ENCODE peak calls at places on chromosomes 2 and 18, in eight cellular contexts. H is heart left ventricle; S is neural crest cell; F is Kasumi-1; E is EL; I is CD8-positive, alpha-beta memory T cell; N is aorta; W is AML-193. C is an unnamed sample.

GRCh38 chr18:52499646-52500045 is 159.6 kb downstream of the DCC start:
- DNase-seq in H (no peak), N (no peak), F (no peak), S (no peak), E (no peak), I (no peak), W (no peak), C (no peak)

GRCh38 chr2:206723288-206723687 is 5.1 kb upstream of the DYTN start:
- DNase-seq in F (no peak), S (no peak), W (no peak), I (no peak), H (no peak), N (no peak), E (no peak), C (no peak)

GRCh38 chr2:18055290-18055689 is 176.8 kb downstream of the KCNS3 start:
- DNase-seq in N (no peak), F (no peak), H (no peak), E (no peak), I (no peak), W (no peak), S (no peak), C (no peak)

GRCh38 chr2:209191139-209191538 is 232.7 kb upstream of the MAP2 start:
- DNase-seq in S (no peak), F (no peak), N (no peak), W (no peak), H (no peak), E (no peak), I (no peak), C (no peak)

GRCh38 chr18:6921571-6921970 is 192.1 kb downstream of the ARHGAP28 start:
- DNase-seq in N (no peak), E (no peak), H (no peak), I (no peak), F (no peak), S (no peak), W (no peak), C (no peak)

GRCh38 chr2:105821428-105822125 is 76.9 kb downstream of the NCK2 start:
- DNase-seq in E (no peak), N (no peak), S (no peak), W (no peak), I (no peak), F (peak; percentile 64), H (no peak), C (no peak)

GRCh38 chr2:65214361-65214760 is 13.3 kb upstream of the ACTR2 start:
- DNase-seq in E (no peak), I (no peak), H (no peak), S (no peak), N (no peak), W (no peak), F (no peak), C (no peak)

GRCh38 chr2:48454504-48454903 is 75.5 kb upstream of the STON1 start:
- DNase-seq in N (no peak), F (peak; percentile 39), S (no peak), E (no peak), I (no peak), W (peak; percentile 79), H (no peak), C (no peak)

GRCh38 chr2:43169987-43170732 is 56.2 kb downstream of the ZFP36L2 start:
- DNase-seq in H (no peak), S (peak; percentile 28), E (no peak), I (peak; percentile 77), N (no peak), F (peak; percentile 36), W (peak; percentile 44), C (no peak)

GRCh38 chr2:47344890-47345583 is 57.9 kb upstream of the MSH2 start:
- DNase-seq in H (peak; percentile 80), N (peak; percentile 65), W (no peak), S (peak; percentile 87), I (no peak), E (peak; percentile 76), F (peak; percentile 44), C (peak; percentile 88)

GRCh38 chr2:235444101-235444597 is 49.7 kb upstream of the AGAP1 start:
- DNase-seq in E (no peak), N (no peak), I (no peak), W (no peak), S (no peak), H (no peak), F (no peak), C (no peak)

GRCh38 chr2:235132641-235133040 is 180.8 kb downstream of the SH3BP4 start:
- DNase-seq in N (no peak), E (no peak), I (no peak), S (no peak), H (no peak), F (no peak), W (no peak), C (no peak)

GRCh38 chr2:142716463-142717242 is 160.8 kb upstream of the KYNU start:
- DNase-seq in H (peak; percentile 60), W (no peak), N (peak; percentile 75), F (no peak), E (no peak), I (no peak), S (no peak), C (no peak)

GRCh38 chr2:17940105-17940630 is 61.7 kb downstream of the KCNS3 start:
- DNase-seq in I (no peak), S (no peak), W (no peak), E (no peak), F (no peak), N (no peak), H (no peak), C (no peak)

GRCh38 chr2:73112913-73113633 is at the start of gene RAB11FIP5:
- DNase-seq in F (no peak), I (peak; percentile 82), S (peak; percentile 57), N (peak; percentile 85), W (peak; percentile 35), E (peak; percentile 89), H (peak; percentile 77), C (peak; percentile 83)

GRCh38 chr18:37179384-37179783 is 350.5 kb downstream of the KIAA1328 start:
- DNase-seq in I (no peak), N (no peak), E (no peak), F (no peak), W (no peak), H (no peak), S (no peak), C (no peak)

GRCh38 chr18:41461058-41461560 is 493.9 kb upstream of the PIK3C3 start:
- DNase-seq in F (no peak), I (no peak), E (no peak), H (no peak), W (no peak), S (no peak), N (no peak), C (no peak)

GRCh38 chr2:26529406-26530070 is 51.6 kb upstream of the OTOF start:
- DNase-seq in H (peak; percentile 1), S (no peak), E (no peak), F (no peak), W (no peak), N (no peak), I (no peak), C (no peak)

GRCh38 chr18:29164993-29165599 is 988.2 kb upstream of the CDH2 start:
- DNase-seq in I (no peak), W (no peak), E (peak; percentile 96), H (no peak), F (no peak), S (no peak), N (no peak), C (no peak)

GRCh38 chr2:206502729-206503128 is 59.4 kb downstream of the ADAM23 start:
- DNase-seq in W (peak; percentile 2), N (no peak), H (no peak), F (no peak), I (no peak), E (no peak), S (no peak), C (no peak)

GRCh38 chr2:138877421-138877820 is 97.2 kb upstream of the NXPH2 start:
- DNase-seq in W (no peak), N (no peak), F (peak; percentile 36), I (no peak), H (no peak), E (no peak), S (no peak), C (no peak)

GRCh38 chr2:130818809-130819208 is 17.9 kb upstream of the ARHGEF4 start:
- DNase-seq in E (no peak), F (no peak), N (no peak), W (no peak), I (no peak), S (no peak), H (no peak), C (no peak)

GRCh38 chr2:206410714-206411113 is 32.6 kb upstream of the ADAM23 start:
- DNase-seq in E (no peak), N (no peak), I (no peak), F (no peak), S (no peak), W (no peak), H (no peak), C (no peak)

GRCh38 chr2:65402780-65403528 is 29.4 kb downstream of the SPRED2 start:
- DNase-seq in N (no peak), H (no peak), I (no peak), F (no peak), S (no peak), E (no peak), W (peak; percentile 56), C (no peak)

GRCh38 chr2:234496442-234496834 is 443 bp downstream of the ARL4C start:
- DNase-seq in F (no peak), W (no peak), E (no peak), H (no peak), S (no peak), I (peak; percentile 76), N (no peak), C (no peak)

GRCh38 chr2:43407826-43408783 is 181.7 kb upstream of the ZFP36L2 start:
- DNase-seq in S (no peak), W (peak; percentile 90), H (no peak), F (no peak), E (peak; percentile 33), N (no peak), I (no peak), C (no peak)

GRCh38 chr2:241368643-241369042 is 12.6 kb downstream of the FARP2 start:
- DNase-seq in W (no peak), F (no peak), S (no peak), E (no peak), H (no peak), I (no peak), N (no peak), C (no peak)

GRCh38 chr2:216792222-216793001 is 67.5 kb downstream of the TNP1 start:
- DNase-seq in I (no peak), N (peak; percentile 90), W (no peak), F (no peak), S (no peak), H (peak; percentile 69), E (peak; percentile 20), C (peak; percentile 80)

GRCh38 chr2:71901466-71901865 is 246.2 kb downstream of the CYP26B1 start:
- DNase-seq in I (no peak), H (no peak), N (no peak), E (peak; percentile 88), S (no peak), F (no peak), W (no peak), C (no peak)

GRCh38 chr18:43950062-43950461 is 672.8 kb upstream of the SYT4 start:
- DNase-seq in S (no peak), N (no peak), E (no peak), I (no peak), H (no peak), F (no peak), W (no peak), C (no peak)

GRCh38 chr2:202778217-202778616 is 93.3 kb downstream of the ICA1L start:
- DNase-seq in E (no peak), S (no peak), H (no peak), N (no peak), W (no peak), F (peak; percentile 23), I (no peak), C (no peak)

GRCh38 chr18:44033144-44033543 is 647.5 kb upstream of the SETBP1 start:
- DNase-seq in N (no peak), H (no peak), S (no peak), I (no peak), F (no peak), W (no peak), E (no peak), C (no peak)

C was measured in thyroid gland.